ENCODE peak calls at places on chromosome 10, in five cellular contexts. One of them, this sample, is unnamed.

GRCh38 chr10:79070611-79071534 is 2.1 kb downstream of the ZMIZ1 start:
- DNase-seq in T follicular helper cell: no peak
- DNase-seq in GM04503: peak; percentile 74
- DNase-seq in substantia nigra: peak; percentile 88
- DNase-seq in cardiac fibroblast: peak; percentile 98
- DNase-seq in this sample: peak; percentile 77

GRCh38 chr10:20170661-20171060 is 354.4 kb downstream of the PLXDC2 start:
- DNase-seq in T follicular helper cell: no peak
- DNase-seq in GM04503: no peak
- DNase-seq in substantia nigra: no peak
- DNase-seq in cardiac fibroblast: no peak
- DNase-seq in this sample: no peak

GRCh38 chr10:83991986-83992753 is 147.1 kb upstream of the GHITM start:
- DNase-seq in T follicular helper cell: no peak
- DNase-seq in GM04503: no peak
- DNase-seq in substantia nigra: no peak
- DNase-seq in cardiac fibroblast: peak; percentile 7
- DNase-seq in this sample: no peak

GRCh38 chr10:128693493-128694132 is 567.4 kb upstream of the MKI67 start:
- DNase-seq in T follicular helper cell: no peak
- DNase-seq in GM04503: no peak
- DNase-seq in substantia nigra: no peak
- DNase-seq in cardiac fibroblast: no peak
- DNase-seq in this sample: no peak

GRCh38 chr10:88851706-88852105 is at the start of gene ANKRD22:
- DNase-seq in T follicular helper cell: no peak
- DNase-seq in GM04503: no peak
- DNase-seq in substantia nigra: no peak
- DNase-seq in cardiac fibroblast: peak; percentile 76
- DNase-seq in this sample: peak; percentile 41

GRCh38 chr10:132264306-132264950 is 43.3 kb downstream of the STK32C start:
- DNase-seq in T follicular helper cell: no peak
- DNase-seq in GM04503: no peak
- DNase-seq in substantia nigra: no peak
- DNase-seq in cardiac fibroblast: no peak
- DNase-seq in this sample: no peak

GRCh38 chr10:2913531-2913930 is 153.8 kb upstream of the PFKP start:
- DNase-seq in T follicular helper cell: no peak
- DNase-seq in GM04503: no peak
- DNase-seq in substantia nigra: no peak
- DNase-seq in cardiac fibroblast: no peak
- DNase-seq in this sample: no peak

GRCh38 chr10:99937630-99938029 is 72.1 kb downstream of the DNMBP start:
- DNase-seq in T follicular helper cell: no peak
- DNase-seq in GM04503: no peak
- DNase-seq in substantia nigra: no peak
- DNase-seq in cardiac fibroblast: no peak
- DNase-seq in this sample: no peak

GRCh38 chr10:86035791-86036543 is 330.6 kb downstream of the GRID1 start:
- DNase-seq in T follicular helper cell: no peak
- DNase-seq in GM04503: no peak
- DNase-seq in substantia nigra: no peak
- DNase-seq in cardiac fibroblast: no peak
- DNase-seq in this sample: no peak

GRCh38 chr10:101237080-101237817 is 8.0 kb upstream of the LBX1 start:
- DNase-seq in T follicular helper cell: no peak
- DNase-seq in GM04503: no peak
- DNase-seq in substantia nigra: no peak
- DNase-seq in cardiac fibroblast: no peak
- DNase-seq in this sample: no peak

GRCh38 chr10:3828404-3829192 is 43.6 kb upstream of the KLF6 start:
- DNase-seq in T follicular helper cell: no peak
- DNase-seq in GM04503: no peak
- DNase-seq in substantia nigra: no peak
- DNase-seq in cardiac fibroblast: peak; percentile 85
- DNase-seq in this sample: peak; percentile 64

GRCh38 chr10:24027107-24027506 is 181.8 kb upstream of the KIAA1217 start:
- DNase-seq in T follicular helper cell: no peak
- DNase-seq in GM04503: no peak
- DNase-seq in substantia nigra: no peak
- DNase-seq in cardiac fibroblast: peak; percentile 6
- DNase-seq in this sample: no peak

GRCh38 chr10:100934084-100934659 is 21.4 kb downstream of the SLF2 start:
- DNase-seq in T follicular helper cell: no peak
- DNase-seq in GM04503: no peak
- DNase-seq in substantia nigra: no peak
- DNase-seq in cardiac fibroblast: peak; percentile 27
- DNase-seq in this sample: no peak

GRCh38 chr10:130079614-130080460 is 30.8 kb downstream of the C10orf143 start:
- DNase-seq in T follicular helper cell: no peak
- DNase-seq in GM04503: no peak
- DNase-seq in substantia nigra: no peak
- DNase-seq in cardiac fibroblast: no peak
- DNase-seq in this sample: no peak

GRCh38 chr10:78935697-78936407 is 132.9 kb upstream of the ZMIZ1 start:
- DNase-seq in T follicular helper cell: no peak
- DNase-seq in GM04503: no peak
- DNase-seq in substantia nigra: no peak
- DNase-seq in cardiac fibroblast: no peak
- DNase-seq in this sample: no peak

GRCh38 chr10:61904711-61905445 is 3.4 kb downstream of the ARID5B start:
- DNase-seq in T follicular helper cell: no peak
- DNase-seq in GM04503: no peak
- DNase-seq in substantia nigra: no peak
- DNase-seq in cardiac fibroblast: peak; percentile 84
- DNase-seq in this sample: no peak

This sample was measured in skeletal muscle cell.